ENCODE peak calls at places on chromosome 9, in ten cellular contexts. One of them, this sample, is unnamed.

GRCh38 chr9:84997472-84997871 is 327.9 kb downstream of the NTRK2 start:
- DNase-seq in neural progenitor cell: peak; percentile 26
- DNase-seq in HepG2: no peak
- DNase-seq in endothelial cell of umbilical vein: no peak
- DNase-seq in HCT116: no peak
- DNase-seq in fibroblast of lung: no peak
- DNase-seq in mesendoderm: peak; percentile 44
- DNase-seq in mammary epithelial cell: no peak
- DNase-seq in colonic mucosa: no peak
- DNase-seq in trophoblast cell: no peak
- DNase-seq in this sample: no peak

GRCh38 chr9:92480332-92480771 is 2.0 kb downstream of the ASPN start:
- DNase-seq in neural progenitor cell: no peak
- DNase-seq in HepG2: no peak
- DNase-seq in endothelial cell of umbilical vein: peak; percentile 82
- DNase-seq in HCT116: no peak
- DNase-seq in fibroblast of lung: peak; percentile 69
- DNase-seq in mesendoderm: no peak
- DNase-seq in mammary epithelial cell: no peak
- DNase-seq in colonic mucosa: no peak
- DNase-seq in trophoblast cell: no peak
- DNase-seq in this sample: no peak

GRCh38 chr9:94901019-94901363 is 174.5 kb downstream of the AOPEP start:
- DNase-seq in neural progenitor cell: no peak
- DNase-seq in HepG2: no peak
- DNase-seq in endothelial cell of umbilical vein: no peak
- DNase-seq in HCT116: no peak
- DNase-seq in fibroblast of lung: no peak
- DNase-seq in mesendoderm: no peak
- DNase-seq in mammary epithelial cell: no peak
- DNase-seq in colonic mucosa: no peak
- DNase-seq in trophoblast cell: no peak
- DNase-seq in this sample: no peak

GRCh38 chr9:105171076-105171475 is 73.4 kb upstream of the SLC44A1 start:
- DNase-seq in neural progenitor cell: no peak
- DNase-seq in HepG2: no peak
- DNase-seq in endothelial cell of umbilical vein: no peak
- DNase-seq in HCT116: no peak
- DNase-seq in fibroblast of lung: no peak
- DNase-seq in mesendoderm: peak; percentile 74
- DNase-seq in mammary epithelial cell: no peak
- DNase-seq in colonic mucosa: no peak
- DNase-seq in trophoblast cell: no peak
- DNase-seq in this sample: no peak

GRCh38 chr9:70257991-70258691 is 637 bp upstream of the SMC5 start:
- DNase-seq in neural progenitor cell: peak; percentile 65
- DNase-seq in HepG2: peak; percentile 26
- DNase-seq in endothelial cell of umbilical vein: no peak
- DNase-seq in HCT116: peak; percentile 0
- DNase-seq in fibroblast of lung: peak; percentile 72
- DNase-seq in mesendoderm: peak; percentile 80
- DNase-seq in mammary epithelial cell: peak; percentile 83
- DNase-seq in colonic mucosa: peak; percentile 84
- DNase-seq in trophoblast cell: peak; percentile 57
- DNase-seq in this sample: peak; percentile 15

GRCh38 chr9:100700689-100701318 is 122.9 kb downstream of the CAVIN4 start:
- DNase-seq in neural progenitor cell: peak; percentile 75
- DNase-seq in HepG2: peak; percentile 27
- DNase-seq in endothelial cell of umbilical vein: peak; percentile 38
- DNase-seq in HCT116: peak; percentile 32
- DNase-seq in fibroblast of lung: no peak
- DNase-seq in mesendoderm: peak; percentile 67
- DNase-seq in mammary epithelial cell: peak; percentile 16
- DNase-seq in colonic mucosa: no peak
- DNase-seq in trophoblast cell: no peak
- DNase-seq in this sample: peak; percentile 39

GRCh38 chr9:126702501-126703329 is 89.0 kb downstream of the LMX1B start:
- DNase-seq in neural progenitor cell: peak; percentile 81
- DNase-seq in HepG2: no peak
- DNase-seq in endothelial cell of umbilical vein: no peak
- DNase-seq in HCT116: no peak
- DNase-seq in fibroblast of lung: no peak
- DNase-seq in mesendoderm: peak; percentile 34
- DNase-seq in mammary epithelial cell: no peak
- DNase-seq in colonic mucosa: no peak
- DNase-seq in trophoblast cell: no peak
- DNase-seq in this sample: no peak

GRCh38 chr9:79682076-79682736 is 110.4 kb downstream of the TLE4 start:
- DNase-seq in neural progenitor cell: peak; percentile 22
- DNase-seq in HepG2: peak; percentile 24
- DNase-seq in endothelial cell of umbilical vein: peak; percentile 79
- DNase-seq in HCT116: no peak
- DNase-seq in fibroblast of lung: peak; percentile 80
- DNase-seq in mesendoderm: no peak
- DNase-seq in mammary epithelial cell: no peak
- DNase-seq in colonic mucosa: no peak
- DNase-seq in trophoblast cell: peak; percentile 87
- DNase-seq in this sample: no peak

GRCh38 chr9:69570091-69570451 is 102.1 kb downstream of the APBA1 start:
- DNase-seq in neural progenitor cell: no peak
- DNase-seq in HepG2: no peak
- DNase-seq in endothelial cell of umbilical vein: no peak
- DNase-seq in HCT116: no peak
- DNase-seq in fibroblast of lung: no peak
- DNase-seq in mesendoderm: no peak
- DNase-seq in mammary epithelial cell: no peak
- DNase-seq in colonic mucosa: no peak
- DNase-seq in trophoblast cell: no peak
- DNase-seq in this sample: no peak

GRCh38 chr9:110777201-110777842 is 108.7 kb downstream of the MUSK start:
- DNase-seq in neural progenitor cell: peak; percentile 60
- DNase-seq in HepG2: no peak
- DNase-seq in endothelial cell of umbilical vein: peak; percentile 68
- DNase-seq in HCT116: no peak
- DNase-seq in fibroblast of lung: peak; percentile 47
- DNase-seq in mesendoderm: no peak
- DNase-seq in mammary epithelial cell: no peak
- DNase-seq in colonic mucosa: no peak
- DNase-seq in trophoblast cell: no peak
- DNase-seq in this sample: no peak

GRCh38 chr9:13113201-13113600 is 166.3 kb downstream of the MPDZ start:
- DNase-seq in neural progenitor cell: no peak
- DNase-seq in HepG2: no peak
- DNase-seq in endothelial cell of umbilical vein: no peak
- DNase-seq in HCT116: no peak
- DNase-seq in fibroblast of lung: peak; percentile 71
- DNase-seq in mesendoderm: no peak
- DNase-seq in mammary epithelial cell: no peak
- DNase-seq in colonic mucosa: no peak
- DNase-seq in trophoblast cell: no peak
- DNase-seq in this sample: no peak

GRCh38 chr9:69380811-69381210 is 55.8 kb downstream of the ENTREP1 start:
- DNase-seq in neural progenitor cell: no peak
- DNase-seq in HepG2: no peak
- DNase-seq in endothelial cell of umbilical vein: no peak
- DNase-seq in HCT116: no peak
- DNase-seq in fibroblast of lung: peak; percentile 72
- DNase-seq in mesendoderm: no peak
- DNase-seq in mammary epithelial cell: no peak
- DNase-seq in colonic mucosa: no peak
- DNase-seq in trophoblast cell: peak; percentile 16
- DNase-seq in this sample: no peak

GRCh38 chr9:98944130-98945074 is 695 bp downstream of the COL15A1 start:
- DNase-seq in neural progenitor cell: peak; percentile 49
- DNase-seq in HepG2: no peak
- DNase-seq in endothelial cell of umbilical vein: no peak
- DNase-seq in HCT116: no peak
- DNase-seq in fibroblast of lung: peak; percentile 4
- DNase-seq in mesendoderm: no peak
- DNase-seq in mammary epithelial cell: peak; percentile 19
- DNase-seq in colonic mucosa: no peak
- DNase-seq in trophoblast cell: peak; percentile 10
- DNase-seq in this sample: no peak

DNA sequence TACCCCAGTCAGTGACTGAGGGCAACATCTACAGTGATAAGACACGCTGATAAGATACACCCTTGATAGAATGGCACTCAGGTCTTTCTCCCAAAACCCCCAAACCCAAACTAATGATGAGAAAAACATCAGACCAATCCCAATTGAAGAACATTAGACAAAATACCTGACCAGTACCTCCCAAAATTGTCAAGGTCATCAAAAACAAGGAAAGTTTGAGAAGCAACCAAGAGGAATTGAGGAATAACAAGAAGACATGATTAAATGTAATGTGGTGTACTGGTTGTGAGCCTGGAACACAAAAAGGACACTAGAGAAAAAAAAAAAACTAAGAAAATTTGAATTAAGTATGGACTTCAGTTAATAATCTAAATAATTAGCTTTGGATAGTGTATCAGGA is 222.8 kb downstream of the GAS1 start:
- DNase-seq in neural progenitor cell: no peak
- DNase-seq in HepG2: no peak
- DNase-seq in endothelial cell of umbilical vein: no peak
- DNase-seq in HCT116: no peak
- DNase-seq in fibroblast of lung: no peak
- DNase-seq in mesendoderm: no peak
- DNase-seq in mammary epithelial cell: no peak
- DNase-seq in colonic mucosa: no peak
- DNase-seq in trophoblast cell: no peak
- DNase-seq in this sample: no peak
- H3K9ac ChIP-seq in neural progenitor cell: no peak overlapping the region
- H3K9ac ChIP-seq in HepG2: no peak overlapping the region
- H3K9ac ChIP-seq in endothelial cell of umbilical vein: no peak overlapping the region
- H3K9ac ChIP-seq in HCT116: no peak overlapping the region
- H3K9ac ChIP-seq in fibroblast of lung: no peak overlapping the region
- H3K9ac ChIP-seq in mesendoderm: no peak overlapping the region
- H3K9ac ChIP-seq in mammary epithelial cell: no peak overlapping the region
- H3K9ac ChIP-seq in colonic mucosa: no peak overlapping the region
- H3K9ac ChIP-seq in trophoblast cell: no peak overlapping the region
- H3K9ac ChIP-seq in this sample: no peak overlapping the region

DNA sequence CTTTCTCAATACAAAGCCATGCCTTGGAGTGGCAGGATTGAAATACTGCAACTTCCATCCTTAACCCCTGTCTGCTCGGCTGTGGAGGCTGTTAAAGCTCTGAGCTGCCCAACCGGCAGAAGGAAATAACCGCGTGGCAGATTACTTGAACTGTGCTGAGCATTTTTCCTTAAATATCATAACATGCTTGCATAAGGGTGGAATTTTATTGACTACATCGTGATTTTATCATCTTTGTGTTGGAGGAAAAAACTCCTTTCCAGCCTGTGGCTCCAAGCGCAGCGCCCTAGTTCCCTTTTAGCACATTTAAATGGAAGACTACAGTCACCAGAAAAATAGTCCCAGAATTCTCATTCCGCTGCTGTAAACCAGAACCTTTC is 1.6 kb downstream of the SHC3 start:
- DNase-seq in neural progenitor cell: peak; percentile 48
- DNase-seq in HepG2: no peak
- DNase-seq in endothelial cell of umbilical vein: peak; percentile 59
- DNase-seq in HCT116: no peak
- DNase-seq in fibroblast of lung: peak; percentile 68
- DNase-seq in mesendoderm: peak; percentile 54
- DNase-seq in mammary epithelial cell: no peak
- DNase-seq in colonic mucosa: no peak
- DNase-seq in trophoblast cell: no peak
- DNase-seq in this sample: no peak
- H3K4me3 ChIP-seq in neural progenitor cell: peak overlapping the region; percentile 62
- H3K4me3 ChIP-seq in HepG2: no peak overlapping the region
- H3K4me3 ChIP-seq in endothelial cell of umbilical vein: peak overlapping the region; percentile 65
- H3K4me3 ChIP-seq in HCT116: no peak overlapping the region
- H3K4me3 ChIP-seq in fibroblast of lung: peak overlapping the region; percentile 43
- H3K4me3 ChIP-seq in mesendoderm: no peak overlapping the region
- H3K4me3 ChIP-seq in mammary epithelial cell: no peak overlapping the region
- H3K4me3 ChIP-seq in colonic mucosa: no peak overlapping the region
- H3K4me3 ChIP-seq in trophoblast cell: no peak overlapping the region
- H3K4me3 ChIP-seq in this sample: peak overlapping the region; percentile 60

DNA sequence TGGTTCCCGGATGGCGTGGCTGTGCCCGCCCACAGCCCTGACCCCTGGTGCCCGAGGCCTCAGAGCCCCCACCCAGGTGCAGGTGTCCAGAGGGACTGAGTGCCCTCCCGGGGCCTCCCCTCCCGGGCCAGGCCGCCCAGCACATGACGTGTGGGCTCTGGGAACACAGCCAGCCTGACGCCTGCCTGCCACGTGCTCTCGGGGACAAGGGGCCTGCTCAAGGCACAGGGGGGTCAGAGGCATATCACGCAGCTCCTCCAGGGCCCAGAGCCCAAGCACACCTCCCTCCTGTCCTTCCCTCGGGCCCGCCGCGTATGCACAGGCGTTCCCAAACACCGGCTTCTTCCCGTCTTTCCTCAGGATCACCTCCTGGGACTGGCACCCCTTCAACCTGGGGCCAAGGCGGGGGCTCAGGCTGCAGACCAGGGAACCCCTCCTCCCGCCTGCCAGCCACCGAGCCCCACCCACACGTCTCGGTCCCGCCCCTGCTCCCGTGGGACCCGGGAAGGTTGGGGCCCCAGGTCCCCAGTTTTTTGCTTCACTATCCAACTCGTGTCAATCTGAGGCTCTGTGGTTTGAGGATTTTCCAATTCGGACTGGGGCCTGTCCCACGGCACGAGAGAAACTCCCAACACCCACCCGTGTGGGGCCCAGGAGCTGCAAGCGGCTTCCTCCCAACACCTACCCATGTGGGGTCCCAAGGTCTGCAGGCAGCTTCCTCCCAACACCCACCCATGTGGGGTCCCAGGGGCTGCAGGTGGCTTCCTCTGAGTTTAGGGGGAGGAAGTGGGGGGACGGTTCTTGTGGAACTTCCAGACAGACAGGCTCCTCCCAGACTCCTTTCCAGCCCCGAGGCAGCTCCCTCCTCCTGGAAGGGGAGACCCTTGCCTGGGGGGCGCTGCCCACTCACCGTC is 1.5 kb downstream of the LCN10 start:
- DNase-seq in neural progenitor cell: no peak
- DNase-seq in HepG2: no peak
- DNase-seq in endothelial cell of umbilical vein: no peak
- DNase-seq in HCT116: no peak
- DNase-seq in fibroblast of lung: no peak
- DNase-seq in mesendoderm: no peak
- DNase-seq in mammary epithelial cell: no peak
- DNase-seq in colonic mucosa: no peak
- DNase-seq in trophoblast cell: no peak
- DNase-seq in this sample: no peak
- H3K27me3 ChIP-seq in neural progenitor cell: peaks cover 6% of the 10 kb centered on the region
- H3K27me3 ChIP-seq in HepG2: peaks cover 77% of the 10 kb centered on the region
- H3K27me3 ChIP-seq in endothelial cell of umbilical vein: no peaks in the 10 kb centered on the region
- H3K27me3 ChIP-seq in HCT116: no peaks in the 10 kb centered on the region
- H3K27me3 ChIP-seq in fibroblast of lung: peaks cover 26% of the 10 kb centered on the region
- H3K27me3 ChIP-seq in mesendoderm: no peaks in the 10 kb centered on the region
- H3K27me3 ChIP-seq in mammary epithelial cell: peaks cover 18% of the 10 kb centered on the region
- H3K27me3 ChIP-seq in colonic mucosa: peaks cover 27% of the 10 kb centered on the region
- H3K27me3 ChIP-seq in trophoblast cell: no peaks in the 10 kb centered on the region
- H3K27me3 ChIP-seq in this sample: peaks cover 4% of the 10 kb centered on the region

DNA sequence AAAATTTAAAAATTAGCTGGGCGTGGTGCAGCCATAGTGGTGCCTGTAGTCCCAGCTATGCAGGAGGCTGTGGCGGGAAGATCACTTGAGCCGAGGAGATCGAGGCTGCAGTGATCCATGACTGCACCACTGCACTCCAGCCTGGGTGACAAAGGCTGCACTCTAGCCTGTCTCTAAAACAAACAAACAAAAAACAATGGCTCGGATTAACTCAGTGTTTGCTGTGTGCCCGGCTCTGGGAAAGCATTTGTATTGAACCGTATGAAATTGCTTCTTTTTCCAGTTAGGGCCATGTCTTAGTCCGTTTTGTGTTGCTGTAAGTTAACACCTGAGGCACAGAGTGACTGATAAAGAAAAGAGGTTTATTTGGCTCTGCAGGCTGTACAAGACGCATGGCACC is 62.6 kb downstream of the CFAP77 start:
- DNase-seq in neural progenitor cell: peak; percentile 75
- DNase-seq in HepG2: peak; percentile 12
- DNase-seq in endothelial cell of umbilical vein: no peak
- DNase-seq in HCT116: no peak
- DNase-seq in fibroblast of lung: no peak
- DNase-seq in mesendoderm: no peak
- DNase-seq in mammary epithelial cell: no peak
- DNase-seq in colonic mucosa: no peak
- DNase-seq in trophoblast cell: no peak
- DNase-seq in this sample: no peak
- H3K9ac ChIP-seq in neural progenitor cell: no peak overlapping the region
- H3K9ac ChIP-seq in HepG2: no peak overlapping the region
- H3K9ac ChIP-seq in endothelial cell of umbilical vein: no peak overlapping the region
- H3K9ac ChIP-seq in HCT116: no peak overlapping the region
- H3K9ac ChIP-seq in fibroblast of lung: no peak overlapping the region
- H3K9ac ChIP-seq in mesendoderm: no peak overlapping the region
- H3K9ac ChIP-seq in mammary epithelial cell: no peak overlapping the region
- H3K9ac ChIP-seq in colonic mucosa: no peak overlapping the region
- H3K9ac ChIP-seq in trophoblast cell: no peak overlapping the region
- H3K9ac ChIP-seq in this sample: no peak overlapping the region